ENCODE peak calls at places on chromosomes 3 and 15, in nine cellular contexts. D is activated CD4-positive, alpha-beta T cell treated with anti-CD3 and anti-CD28 coated beads for 36 hours; V is RCC 7860; Z is memory B cell; O is RWPE1; F is psoas muscle; J is B cell; I is skeletal muscle cell; B is nephron progenitor cell. R is an unnamed sample.

GRCh38 chr3:50599716-50600118 is 11.9 kb downstream of the CISH start:
- DNase-seq in D (no peak), V (no peak), Z (no peak), O (no peak), F (no peak), J (no peak), I (no peak), B (no peak), R (no peak)

GRCh38 chr3:193014961-193015360 is 97.3 kb upstream of the MB21D2 start:
- DNase-seq in D (no peak), V (no peak), Z (no peak), O (no peak), F (no peak), J (no peak), I (no peak), B (no peak), R (no peak)

GRCh38 chr3:172846706-172847105 is 96.2 kb downstream of the ECT2 start:
- DNase-seq in D (no peak), V (peak), Z (no peak), O (peak), F (no peak), J (no peak), I (no peak), B (no peak), R (no peak)

GRCh38 chr15:84822774-84823579 is 5.8 kb downstream of the ALPK3 start:
- DNase-seq in D (no peak), V (no peak), Z (no peak), O (no peak), F (no peak), J (no peak), I (no peak), B (no peak), R (no peak)

GRCh38 chr3:147410518-147411234 is 1.5 kb downstream of the ZIC1 start:
- DNase-seq in D (peak), V (no peak), Z (no peak), O (no peak), F (peak), J (peak), I (peak), B (no peak), R (no peak)

GRCh38 chr3:153357436-153357835 is 195.4 kb downstream of the RAP2B start:
- DNase-seq in D (no peak), V (no peak), Z (no peak), O (no peak), F (no peak), J (no peak), I (no peak), B (no peak), R (no peak)

GRCh38 chr3:14256561-14257342 is 78.1 kb downstream of the LSM3 start:
- DNase-seq in D (no peak), V (no peak), Z (no peak), O (no peak), F (peak), J (no peak), I (no peak), B (peak), R (no peak)

GRCh38 chr3:169286992-169287391 is 376.5 kb downstream of the MECOM start:
- DNase-seq in D (no peak), V (no peak), Z (no peak), O (no peak), F (no peak), J (no peak), I (no peak), B (peak), R (no peak)

GRCh38 chr3:170809975-170810357 is 60.0 kb downstream of the RPL22L1 start:
- DNase-seq in D (no peak), V (peak), Z (no peak), O (peak), F (no peak), J (no peak), I (no peak), B (no peak), R (no peak)

GRCh38 chr3:48681974-48682610 is 3.6 kb downstream of the NCKIPSD start:
- DNase-seq in D (no peak), V (no peak), Z (no peak), O (no peak), F (no peak), J (no peak), I (no peak), B (no peak), R (no peak)

GRCh38 chr3:124774305-124774673 is 44.0 kb downstream of the UMPS start:
- DNase-seq in D (no peak), V (peak), Z (no peak), O (peak), F (peak), J (no peak), I (no peak), B (peak), R (no peak)

GRCh38 chr15:68228143-68228970 is 1.2 kb downstream of the CLN6 start:
- DNase-seq in D (no peak), V (no peak), Z (no peak), O (no peak), F (peak), J (no peak), I (no peak), B (no peak), R (no peak)

GRCh38 chr15:91522609-91523332 is 330.7 kb upstream of the SLCO3A1 start:
- DNase-seq in D (no peak), V (peak), Z (no peak), O (peak), F (no peak), J (no peak), I (no peak), B (no peak), R (no peak)

GRCh38 chr3:9795212-9795611 is 2.3 kb downstream of the ARPC4 start:
- DNase-seq in D (no peak), V (no peak), Z (no peak), O (no peak), F (no peak), J (peak), I (no peak), B (no peak), R (no peak)

GRCh38 chr15:89642106-89642505 is 13.2 kb downstream of the KIF7 start:
- DNase-seq in D (no peak), V (no peak), Z (no peak), O (no peak), F (no peak), J (no peak), I (no peak), B (no peak), R (no peak)

GRCh38 chr3:145776782-145777408 is 384.1 kb downstream of the PLOD2 start:
- DNase-seq in D (peak), V (peak), Z (no peak), O (peak), F (no peak), J (no peak), I (peak), B (peak), R (no peak)

GRCh38 chr3:127529346-127530188 is 61.0 kb downstream of the TPRA1 start:
- DNase-seq in D (no peak), V (no peak), Z (no peak), O (no peak), F (no peak), J (no peak), I (no peak), B (no peak), R (no peak)

GRCh38 chr3:182243625-182244024 is 531.9 kb downstream of the SOX2 start:
- DNase-seq in D (no peak), V (no peak), Z (no peak), O (no peak), F (no peak), J (no peak), I (no peak), B (no peak), R (no peak)

GRCh38 chr15:80609111-80609510 is 86.0 kb upstream of the ABHD17C start:
- DNase-seq in D (no peak), V (no peak), Z (no peak), O (no peak), F (no peak), J (no peak), I (no peak), B (no peak), R (no peak)

GRCh38 chr3:19221081-19221480 is 72.8 kb downstream of the KCNH8 start:
- DNase-seq in D (no peak), V (no peak), Z (no peak), O (no peak), F (no peak), J (no peak), I (no peak), B (no peak), R (no peak)

GRCh38 chr3:102163039-102163817 is 271.6 kb upstream of the ZPLD1 start:
- DNase-seq in D (no peak), V (peak), Z (no peak), O (peak), F (peak), J (no peak), I (peak), B (no peak), R (no peak)

GRCh38 chr15:100831466-100831865 is 48.2 kb upstream of the ALDH1A3 start:
- DNase-seq in D (no peak), V (no peak), Z (no peak), O (no peak), F (no peak), J (no peak), I (no peak), B (no peak), R (no peak)

GRCh38 chr15:38389924-38390542 is 63.9 kb upstream of the FAM98B start:
- DNase-seq in D (peak), V (peak), Z (peak), O (peak), F (peak), J (peak), I (no peak), B (peak), R (peak)

GRCh38 chr3:179613807-179614206 is 9.2 kb downstream of the NDUFB5 start:
- DNase-seq in D (no peak), V (peak), Z (no peak), O (no peak), F (no peak), J (no peak), I (no peak), B (no peak), R (no peak)

GRCh38 chr3:191019855-191020254 is 157.4 kb upstream of the GMNC start:
- DNase-seq in D (no peak), V (no peak), Z (no peak), O (no peak), F (no peak), J (no peak), I (no peak), B (no peak), R (no peak)

GRCh38 chr3:149494759-149495580 is 20.5 kb downstream of the TM4SF4 start:
- DNase-seq in D (no peak), V (peak), Z (no peak), O (peak), F (no peak), J (no peak), I (peak), B (no peak), R (no peak)

GRCh38 chr3:194690501-194691372 is 5.1 kb downstream of the FAM43A start:
- DNase-seq in D (no peak), V (no peak), Z (no peak), O (no peak), F (no peak), J (no peak), I (no peak), B (no peak), R (no peak)

GRCh38 chr3:23580337-23580736 is 225.4 kb upstream of the UBE2E1 start:
- DNase-seq in D (no peak), V (no peak), Z (no peak), O (peak), F (no peak), J (no peak), I (no peak), B (no peak), R (no peak)

GRCh38 chr3:76724075-76724474 is 315.8 kb upstream of the ROBO2 start:
- DNase-seq in D (no peak), V (no peak), Z (no peak), O (no peak), F (no peak), J (no peak), I (no peak), B (no peak), R (no peak)

GRCh38 chr3:123071146-123071545 is 4.3 kb downstream of the PDIA5 start:
- DNase-seq in D (no peak), V (no peak), Z (no peak), O (no peak), F (no peak), J (no peak), I (no peak), B (no peak), R (no peak)

GRCh38 chr3:42077785-42078184 is 13.4 kb upstream of the TRAK1 start:
- DNase-seq in D (no peak), V (no peak), Z (no peak), O (no peak), F (no peak), J (no peak), I (no peak), B (no peak), R (no peak)

GRCh38 chr3:65729553-65729952 is 309.2 kb downstream of the MAGI1 start:
- DNase-seq in D (no peak), V (no peak), Z (no peak), O (no peak), F (no peak), J (no peak), I (peak), B (no peak), R (no peak)

R was measured in T follicular helper cell.